ENCODE peak calls at places on chromosomes 12 and 14, in five cellular contexts. J, W, P, R and Y are unnamed samples.
A peak's percentile ranks its signal among the peaks of the same experiment; 100 is the strongest.

GRCh38 chr14:92802678-92803077 is 8.6 kb downstream of the GOLGA5 start:
- DNase-seq in J (no peak), W (no peak), R (no peak), P (no peak), Y (no peak)

GRCh38 chr14:35969310-35969709 is 143.2 kb downstream of the BRMS1L start:
- DNase-seq in P (no peak), W (no peak), R (no peak), J (no peak), Y (no peak)

GRCh38 chr12:9745191-9745590 is 12.3 kb upstream of the CLECL1 start:
- DNase-seq in J (no peak), R (no peak), P (no peak), W (no peak), Y (no peak)

GRCh38 chr12:109738209-109738608 is 24.6 kb downstream of the FAM222A start:
- DNase-seq in W (no peak), J (peak; percentile 20), P (no peak), R (no peak), Y (no peak)

GRCh38 chr12:26274441-26275312 is 79.3 kb downstream of the SSPN start:
- DNase-seq in P (peak; percentile 100), W (peak; percentile 81), R (peak; percentile 71), J (peak; percentile 55), Y (peak; percentile 78)

GRCh38 chr14:95197498-95198010 is 40.2 kb upstream of the DICER1 start:
- DNase-seq in P (no peak), W (no peak), R (no peak), J (no peak), Y (no peak)

GRCh38 chr12:96774501-96775256 is 132.4 kb upstream of the NEDD1 start:
- DNase-seq in R (no peak), P (peak; percentile 27), W (no peak), J (no peak), Y (no peak)

GRCh38 chr14:75607842-75608640 is 29.6 kb downstream of the FLVCR2 start:
- DNase-seq in P (no peak), R (no peak), J (no peak), W (no peak), Y (no peak)

GRCh38 chr12:51632598-51632997 is 41.6 kb downstream of the SCN8A start:
- DNase-seq in R (no peak), J (no peak), W (no peak), P (no peak), Y (no peak)

GRCh38 chr12:107229827-107230226 is 136.5 kb upstream of the CRY1 start:
- DNase-seq in R (no peak), J (no peak), P (no peak), W (no peak), Y (no peak)

GRCh38 chr14:102774391-102775153 is 2.7 kb upstream of the TRAF3 start:
- DNase-seq in J (no peak), R (no peak), P (peak; percentile 78), W (no peak), Y (no peak)

GRCh38 chr12:13369496-13369895 is 173.0 kb downstream of the EMP1 start:
- DNase-seq in J (no peak), R (no peak), P (no peak), W (no peak), Y (no peak)

GRCh38 chr12:88643685-88644084 is 63.4 kb upstream of the KITLG start:
- DNase-seq in J (no peak), R (no peak), P (peak; percentile 28), W (no peak), Y (no peak)

GRCh38 chr12:124568431-124569374 is 1.3 kb upstream of the NCOR2 start:
- DNase-seq in P (peak; percentile 94), R (no peak), J (no peak), W (no peak), Y (peak; percentile 88)

GRCh38 chr12:21818627-21819026 is 44.1 kb upstream of the KCNJ8 start:
- DNase-seq in W (no peak), P (peak; percentile 73), J (no peak), R (no peak), Y (no peak)

GRCh38 chr14:91252901-91253794 is 8.6 kb upstream of the GPR68 start:
- DNase-seq in R (no peak), W (no peak), P (no peak), J (peak; percentile 68), Y (no peak)

GRCh38 chr14:62280366-62280765 is 518.1 kb downstream of the SNAPC1 start:
- DNase-seq in R (no peak), J (no peak), P (no peak), W (no peak), Y (no peak)

GRCh38 chr12:9957834-9958233 is 13.4 kb upstream of the CLEC12A start:
- DNase-seq in J (no peak), P (no peak), R (no peak), W (no peak), Y (no peak)

GRCh38 chr12:78732481-78732880 is 132.1 kb upstream of the SYT1 start:
- DNase-seq in W (no peak), J (no peak), R (no peak), P (no peak), Y (no peak)

GRCh38 chr14:28301179-28301578 is 465.4 kb upstream of the FOXG1 start:
- DNase-seq in J (no peak), W (no peak), P (no peak), R (no peak), Y (no peak)

GRCh38 chr14:32033516-32033915 is 43.6 kb upstream of the ARHGAP5 start:
- DNase-seq in R (no peak), W (no peak), P (no peak), J (no peak), Y (no peak)

GRCh38 chr14:68596211-68596610 is 196.7 kb downstream of the ZFP36L1 start:
- DNase-seq in R (no peak), J (no peak), W (no peak), P (no peak), Y (no peak)

GRCh38 chr12:43271659-43272058 is 280.3 kb downstream of the ADAMTS20 start:
- DNase-seq in J (no peak), P (no peak), W (no peak), R (no peak), Y (no peak)

GRCh38 chr14:98269533-98269932 is 1002.5 kb downstream of the BCL11B start:
- DNase-seq in J (no peak), W (no peak), P (no peak), R (no peak), Y (no peak)

GRCh38 chr12:90905691-90906370 is 49.1 kb downstream of the CCER1 start:
- DNase-seq in W (no peak), R (no peak), P (peak; percentile 44), J (no peak), Y (no peak)

DNA sequence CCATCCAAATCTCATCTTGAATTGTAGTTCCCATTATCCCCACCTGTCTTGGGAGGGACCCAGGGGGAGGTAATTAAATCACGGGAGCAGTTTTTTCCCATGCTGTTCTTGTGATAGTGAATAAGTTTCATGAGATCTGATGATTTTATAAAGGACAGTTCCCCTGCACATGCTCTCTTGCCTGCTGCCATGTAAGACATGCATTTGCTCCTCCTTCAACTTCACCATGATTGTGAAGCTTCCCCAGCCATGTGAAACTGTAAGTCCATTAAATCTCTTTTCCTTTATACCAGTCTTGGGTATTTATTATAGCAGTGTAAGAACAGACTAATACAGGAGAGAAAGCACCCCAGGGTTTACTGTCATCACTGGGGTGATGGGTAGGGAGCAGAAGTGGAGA is 220.4 kb upstream of the NUDT4 start:
- DNase-seq in W (no peak), P (no peak), R (no peak), J (no peak), Y (no peak)
- H3K27ac ChIP-seq in W (no peak overlapping the region), P (no peak overlapping the region), R (no peak overlapping the region), J (no peak overlapping the region), Y (no peak overlapping the region)

GRCh38 chr12:7160183-7160582 is 29.3 kb upstream of the PEX5 start:
- DNase-seq in W (no peak), J (no peak), P (no peak), R (no peak), Y (no peak)

GRCh38 chr12:7161327-7161726 is 28.2 kb upstream of the PEX5 start:
- DNase-seq in W (no peak), R (no peak), J (no peak), P (no peak), Y (no peak)

GRCh38 chr12:7161811-7162210 is 27.7 kb upstream of the PEX5 start:
- DNase-seq in P (peak; percentile 42), R (no peak), J (no peak), W (no peak), Y (no peak)

GRCh38 chr12:7158866-7159600 is 28.9 kb downstream of the CLSTN3 start:
- DNase-seq in J (no peak), P (no peak), R (no peak), W (no peak), Y (no peak)

DNA sequence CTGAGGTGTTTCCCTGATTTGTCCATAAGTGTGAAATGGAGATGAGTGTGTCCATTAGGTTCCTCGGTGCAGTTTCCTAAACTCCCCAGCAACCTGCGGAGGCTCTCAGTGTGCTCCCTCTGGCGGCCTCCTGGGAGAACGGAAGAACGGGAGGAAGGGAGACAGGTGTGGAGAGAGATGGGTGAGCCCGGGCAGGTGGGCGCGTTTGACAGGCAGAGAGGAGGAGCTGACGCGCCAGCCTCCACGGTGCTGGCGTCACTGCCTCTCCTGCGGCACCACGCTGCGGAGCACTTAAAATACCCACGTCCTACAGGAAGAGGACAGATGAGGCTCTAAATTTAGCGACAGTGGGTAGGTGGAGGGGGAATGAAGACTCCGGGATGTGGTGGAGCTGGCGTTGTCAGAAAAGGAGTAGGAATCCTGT is 26.8 kb upstream of the PEX5 start:
- DNase-seq in R (peak; percentile 76), J (peak; percentile 71), W (no peak), P (no peak), Y (no peak)
- H3K4me3 ChIP-seq in R (peak overlapping the region; percentile 34), J (no peak overlapping the region), W (no peak overlapping the region), P (no peak overlapping the region), Y (no peak overlapping the region)

GRCh38 chr14:57066887-57067513 is 201.7 kb downstream of the EXOC5 start:
- DNase-seq in P (peak; percentile 2), W (no peak), R (peak; percentile 12), J (peak; percentile 64), Y (no peak)
- TF ChIP-seq CTCF in P (peak; percentile 44), W (no peak), R (peak; percentile 79), J (peak; percentile 12), Y (no peak)

DNA sequence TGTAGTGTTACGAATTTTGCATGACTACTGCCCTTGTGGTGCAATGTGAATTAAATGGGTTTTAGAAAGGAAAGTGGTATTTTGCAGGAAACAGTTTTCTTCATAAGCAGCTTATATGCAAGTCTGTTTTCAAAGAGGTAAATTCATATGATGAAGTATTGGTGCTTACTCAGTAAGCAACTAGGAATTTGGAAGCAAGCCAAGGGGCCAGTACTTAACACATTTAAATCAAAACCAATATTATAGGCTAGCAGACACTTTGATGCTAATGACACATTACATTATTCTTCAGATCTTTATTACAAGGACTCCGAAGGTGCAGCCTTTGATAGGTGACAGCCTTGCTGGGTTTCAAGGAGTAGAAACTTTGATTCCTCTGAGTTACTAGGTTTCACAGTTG is 23.1 kb downstream of the MGAT4C start:
- DNase-seq in J (no peak), P (no peak), W (no peak), R (peak; percentile 3), Y (no peak)
- H3K27ac ChIP-seq in J (no peak overlapping the region), P (no peak overlapping the region), W (no peak overlapping the region), R (no peak overlapping the region), Y (no peak overlapping the region)

GRCh38 chr12:64671682-64672081 is 61.4 kb downstream of the RASSF3 start:
- DNase-seq in J (no peak), W (no peak), R (no peak), P (no peak), Y (no peak)
- H3K4me3 ChIP-seq in J (no peak overlapping the region), W (peak overlapping the region; percentile 26), R (peak overlapping the region; percentile 29), P (no peak overlapping the region), Y (no peak overlapping the region)